ENCODE peak calls at places on chromosomes 12 and 14, in seven cellular contexts. Q is hippocampal formation, U is nucleus accumbens, A is cardiac fibroblast, M is RPMI8226, L is NCI-H1105 treated with DMSO at 0.1 percent for 48 hours, N is heart right ventricle. Z is an unnamed sample.

GRCh38 chr12:90234455-90234854 is 525.8 kb upstream of the ATP2B1 start:
- DNase-seq in M (no peak), L (no peak), Q (no peak), N (no peak), U (no peak), A (peak), Z (no peak)

GRCh38 chr14:32813401-32813800 is 125.3 kb upstream of the NPAS3 start:
- DNase-seq in M (no peak), N (no peak), L (peak), Q (no peak), A (no peak), U (no peak), Z (no peak)

GRCh38 chr14:76720382-76720813 is 40.9 kb upstream of the VASH1 start:
- DNase-seq in L (peak), N (peak), Q (peak), U (no peak), A (peak), M (peak), Z (no peak)

GRCh38 chr12:12488823-12489528 is 73.7 kb downstream of the DUSP16 start:
- DNase-seq in Q (no peak), U (no peak), M (no peak), L (no peak), N (no peak), A (no peak), Z (no peak)

GRCh38 chr14:40911161-40911560 is 695.5 kb upstream of the LRFN5 start:
- DNase-seq in A (no peak), N (no peak), L (no peak), M (no peak), U (no peak), Q (no peak), Z (no peak)

GRCh38 chr14:45253754-45254300 is 825 bp upstream of the MIS18BP1 start:
- DNase-seq in N (peak), U (no peak), Q (no peak), A (peak), M (no peak), L (no peak), Z (peak)

GRCh38 chr12:102917026-102917787 is at the start of gene PAH:
- DNase-seq in A (no peak), N (no peak), Q (no peak), U (no peak), L (no peak), M (peak), Z (peak)

GRCh38 chr12:4857472-4858291 is 52.0 kb upstream of the KCNA1 start:
- DNase-seq in M (peak), U (peak), Q (peak), N (peak), L (peak), A (peak), Z (peak)

GRCh38 chr14:23590198-23590597 is 11.6 kb upstream of the JPH4 start:
- DNase-seq in M (no peak), Q (no peak), L (no peak), U (no peak), N (no peak), A (no peak), Z (no peak)

GRCh38 chr12:130878193-130879185 is 6.6 kb downstream of the RAN start:
- DNase-seq in Q (no peak), M (no peak), A (no peak), L (peak), N (no peak), U (no peak), Z (no peak)

GRCh38 chr14:24310666-24311604 is at the start of gene LTB4R:
- DNase-seq in Q (peak), L (no peak), A (peak), N (peak), M (peak), U (peak), Z (peak)

GRCh38 chr12:75439048-75439447 is 41.5 kb upstream of the GLIPR1 start:
- DNase-seq in A (peak), M (no peak), U (no peak), L (no peak), Q (no peak), N (no peak), Z (no peak)

GRCh38 chr12:31218203-31219025 is 107.5 kb downstream of the SINHCAF start:
- DNase-seq in U (no peak), M (no peak), A (no peak), N (no peak), Q (no peak), L (peak), Z (no peak)

GRCh38 chr12:5745251-5745888 is 199.7 kb downstream of the ANO2 start:
- DNase-seq in L (peak), M (peak), N (peak), Q (peak), A (peak), U (peak), Z (peak)

GRCh38 chr12:101018540-101018939 is 191.5 kb downstream of the SLC5A8 start:
- DNase-seq in M (no peak), U (no peak), A (peak), N (no peak), L (no peak), Q (no peak), Z (no peak)

GRCh38 chr12:56271031-56271430 is 4.3 kb downstream of the COQ10A start:
- DNase-seq in A (peak), N (peak), M (peak), L (no peak), Q (no peak), U (no peak), Z (no peak)

GRCh38 chr12:95277139-95277538 is 59.5 kb downstream of the VEZT start:
- DNase-seq in U (no peak), M (no peak), N (no peak), A (peak), Q (no peak), L (no peak), Z (no peak)

GRCh38 chr12:57129311-57130288 is 1.3 kb downstream of the LRP1 start:
- DNase-seq in L (no peak), M (no peak), A (peak), Q (no peak), U (no peak), N (no peak), Z (no peak)

GRCh38 chr12:126483145-126484068 is 1418.2 kb downstream of the AACS start:
- DNase-seq in U (peak), A (peak), N (no peak), M (no peak), L (no peak), Q (no peak), Z (no peak)

GRCh38 chr12:2248901-2249381 is 196.2 kb downstream of the CACNA1C start:
- DNase-seq in A (peak), M (peak), N (no peak), Q (no peak), U (no peak), L (peak), Z (no peak)

GRCh38 chr12:98980508-98980907 is 335.4 kb downstream of the APAF1 start:
- DNase-seq in A (no peak), L (no peak), N (no peak), Q (no peak), M (no peak), U (no peak), Z (no peak)

GRCh38 chr14:100605706-100606686 is 18.8 kb upstream of the BEGAIN start:
- DNase-seq in N (no peak), A (no peak), M (no peak), Q (no peak), L (no peak), U (peak), Z (no peak)

GRCh38 chr14:60658116-60658515 is 8.8 kb upstream of the SIX1 start:
- DNase-seq in M (no peak), Q (no peak), L (no peak), U (no peak), N (no peak), A (no peak), Z (no peak)

GRCh38 chr12:1217191-1217949 is 226.3 kb downstream of the ERC1 start:
- DNase-seq in N (peak), U (no peak), A (peak), Q (no peak), M (no peak), L (peak), Z (no peak)

GRCh38 chr14:77087631-77088030 is 10.4 kb upstream of the CIPC start:
- DNase-seq in Q (no peak), L (no peak), U (no peak), N (no peak), M (no peak), A (no peak), Z (no peak)

GRCh38 chr12:130838284-130838950 is 633 bp downstream of the STX2 start:
- DNase-seq in Q (no peak), L (peak), U (no peak), M (peak), A (peak), N (peak), Z (peak)

GRCh38 chr12:64042901-64043300 is 179.2 kb downstream of the KICS2 start:
- DNase-seq in A (peak), M (no peak), U (no peak), Q (no peak), L (no peak), N (no peak), Z (no peak)

GRCh38 chr14:24990773-24991172 is 59.2 kb downstream of the STXBP6 start:
- DNase-seq in Q (no peak), L (no peak), A (no peak), N (no peak), U (no peak), M (no peak), Z (no peak)

GRCh38 chr14:98822917-98823316 is 449.1 kb downstream of the BCL11B start:
- DNase-seq in L (no peak), M (no peak), Q (no peak), N (no peak), U (no peak), A (no peak), Z (no peak)

GRCh38 chr14:63544641-63545234 is 1.6 kb upstream of the PPP2R5E start:
- DNase-seq in U (no peak), M (peak), L (no peak), N (no peak), Q (no peak), A (peak), Z (no peak)

Z was measured in CD8-positive, alpha-beta T cell.